ENCODE peak calls at places on chromosomes 4 and X, in nine cellular contexts. W, S, G, V, Q, R, D, P and H are unnamed samples.

GRCh38 chr4:182246401-182247205 is 3.4 kb downstream of the TENM3 start:
- DNase-seq in R (peak; percentile 39), W (no peak), V (peak; percentile 30), Q (no peak), P (no peak), G (no peak), S (no peak), D (no peak), H (no peak)

GRCh38 chr4:122689972-122690371 is 42.5 kb upstream of the BBS12 start:
- DNase-seq in S (no peak), W (no peak), D (peak; percentile 86), G (no peak), Q (no peak), R (no peak), P (no peak), V (no peak), H (no peak)

GRCh38 chr4:62454535-62454934 is 1254.4 kb downstream of the ADGRL3 start:
- DNase-seq in S (no peak), W (no peak), R (no peak), P (no peak), G (no peak), Q (no peak), D (no peak), V (no peak), H (no peak)

GRCh38 chrX:97806238-97806637 is 922.5 kb downstream of the RPA4 start:
- DNase-seq in V (no peak), W (no peak), D (no peak), P (peak; percentile 31), S (no peak), R (no peak), Q (no peak), G (no peak), H (no peak)

GRCh38 chrX:14497184-14497666 is 32.1 kb upstream of the GLRA2 start:
- DNase-seq in W (no peak), V (no peak), Q (no peak), R (no peak), D (peak; percentile 47), G (no peak), S (no peak), P (peak; percentile 4), H (no peak)

GRCh38 chr4:141462361-141462760 is 174.0 kb upstream of the IL15 start:
- DNase-seq in D (no peak), G (no peak), Q (no peak), R (no peak), S (no peak), V (no peak), W (no peak), P (no peak), H (no peak)

GRCh38 chr4:146132445-146132844 is 43.1 kb upstream of the LSM6 start:
- DNase-seq in S (no peak), R (no peak), Q (no peak), P (no peak), G (no peak), D (peak; percentile 53), W (no peak), V (no peak), H (no peak)

GRCh38 chrX:70331161-70331560 is 41.3 kb downstream of the KIF4A start:
- DNase-seq in W (no peak), S (no peak), D (no peak), V (no peak), G (no peak), Q (no peak), P (no peak), R (no peak), H (no peak)

GRCh38 chrX:149121526-149121925 is 383.6 kb downstream of the IDS start:
- DNase-seq in R (no peak), P (no peak), S (no peak), V (no peak), G (no peak), D (no peak), Q (no peak), W (no peak), H (no peak)